ENCODE peak calls at places on chromosome 5, in six cellular contexts. O, E, Y, F, D and A are unnamed samples.

GRCh38 chr5:103454774-103455173 is 107.8 kb downstream of the NUDT12 start:
- DNase-seq in Y (no peak), F (no peak), E (no peak), D (no peak), O (no peak), A (no peak)

GRCh38 chr5:96476654-96477053 is 43.6 kb upstream of the PCSK1 start:
- DNase-seq in F (no peak), E (no peak), D (peak), Y (no peak), O (peak), A (no peak)

GRCh38 chr5:117302949-117303348 is 728.3 kb upstream of the SEMA6A start:
- DNase-seq in O (no peak), D (peak), E (no peak), Y (no peak), F (no peak), A (no peak)

GRCh38 chr5:9356306-9356942 is 189.5 kb downstream of the SEMA5A start:
- DNase-seq in E (no peak), F (no peak), Y (no peak), D (peak), O (peak), A (no peak)

GRCh38 chr5:1005904-1006655 is 2.5 kb upstream of the NKD2 start:
- DNase-seq in D (no peak), E (peak), F (peak), O (no peak), Y (no peak), A (peak)

GRCh38 chr5:132205385-132206125 is 22.1 kb downstream of the P4HA2 start:
- DNase-seq in O (peak), Y (no peak), D (peak), E (peak), F (no peak), A (peak)

GRCh38 chr5:66209350-66209749 is 65.2 kb downstream of the SREK1 start:
- DNase-seq in E (no peak), O (peak), F (no peak), Y (peak), D (no peak), A (no peak)

GRCh38 chr5:41094871-41095270 is 23.7 kb upstream of the MROH2B start:
- DNase-seq in E (no peak), Y (no peak), D (peak), O (no peak), F (no peak), A (no peak)

GRCh38 chr5:135448796-135449507 is 1.8 kb upstream of the DCANP1 start:
- DNase-seq in Y (no peak), D (no peak), F (no peak), O (peak), E (no peak), A (no peak)

GRCh38 chr5:10140195-10140973 is 109.3 kb downstream of the ATPSCKMT start:
- DNase-seq in O (peak), D (peak), E (no peak), Y (no peak), F (no peak), A (no peak)

DNA sequence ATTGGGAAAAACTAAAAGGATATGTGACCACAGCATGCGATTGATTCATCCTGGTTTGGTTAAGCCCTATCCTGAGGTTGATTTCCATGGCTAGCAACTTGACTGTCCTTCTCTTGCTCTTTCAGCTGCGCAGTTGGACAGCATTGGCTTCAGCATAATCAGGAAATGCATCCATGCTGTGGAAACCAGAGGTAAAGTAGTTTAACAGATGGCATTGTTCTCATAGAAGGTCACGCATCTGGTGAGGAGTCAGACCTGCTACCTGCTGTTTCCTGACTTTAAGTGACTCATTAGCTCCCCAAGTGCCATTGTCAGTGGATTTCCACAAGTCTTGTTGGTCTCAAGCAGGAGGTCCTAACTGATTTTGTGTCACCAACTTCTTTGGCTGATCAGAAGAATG is 266.9 kb downstream of the ARHGAP26 start:
- DNase-seq in E (no peak), F (no peak), D (no peak), O (no peak), Y (no peak), A (no peak)
- TF ChIP-seq CTCF in E (no peak), F (no peak), D (no peak), O (no peak), Y (no peak), A (no peak)

DNA sequence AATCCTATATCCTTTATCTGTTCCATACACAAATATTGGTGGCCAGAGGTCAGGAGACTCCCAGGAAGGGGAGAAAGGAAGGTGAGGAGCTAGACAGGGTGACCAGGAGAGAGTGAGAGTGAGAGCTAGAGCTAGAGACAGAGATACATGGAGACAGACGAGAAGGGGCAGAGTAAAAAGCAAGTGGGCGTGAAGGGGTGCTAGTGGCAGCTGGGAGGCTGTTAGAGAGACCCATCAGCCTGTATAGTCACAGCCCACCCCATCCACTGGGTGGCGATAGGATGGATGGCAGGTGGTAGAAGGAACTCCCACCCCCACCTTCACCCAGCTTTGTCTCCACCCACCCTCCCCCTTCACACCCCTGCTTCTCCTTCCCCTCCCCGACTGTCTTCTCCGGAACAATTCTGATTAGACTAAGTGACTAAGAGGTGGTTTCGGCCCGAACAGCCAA is 32.8 kb downstream of the PCDH1 start:
- DNase-seq in O (no peak), F (no peak), D (no peak), E (no peak), Y (no peak), A (no peak)
- TF ChIP-seq CTCF in O (no peak), F (no peak), D (no peak), E (no peak), Y (no peak), A (no peak)

GRCh38 chr5:102450313-102450990 is 48.3 kb downstream of the SLCO6A1 start:
- DNase-seq in O (no peak), D (peak), Y (no peak), E (no peak), F (no peak), A (no peak)
- TF ChIP-seq CTCF in O (peak), D (no peak), Y (no peak), E (peak), F (no peak), A (no peak)

DNA sequence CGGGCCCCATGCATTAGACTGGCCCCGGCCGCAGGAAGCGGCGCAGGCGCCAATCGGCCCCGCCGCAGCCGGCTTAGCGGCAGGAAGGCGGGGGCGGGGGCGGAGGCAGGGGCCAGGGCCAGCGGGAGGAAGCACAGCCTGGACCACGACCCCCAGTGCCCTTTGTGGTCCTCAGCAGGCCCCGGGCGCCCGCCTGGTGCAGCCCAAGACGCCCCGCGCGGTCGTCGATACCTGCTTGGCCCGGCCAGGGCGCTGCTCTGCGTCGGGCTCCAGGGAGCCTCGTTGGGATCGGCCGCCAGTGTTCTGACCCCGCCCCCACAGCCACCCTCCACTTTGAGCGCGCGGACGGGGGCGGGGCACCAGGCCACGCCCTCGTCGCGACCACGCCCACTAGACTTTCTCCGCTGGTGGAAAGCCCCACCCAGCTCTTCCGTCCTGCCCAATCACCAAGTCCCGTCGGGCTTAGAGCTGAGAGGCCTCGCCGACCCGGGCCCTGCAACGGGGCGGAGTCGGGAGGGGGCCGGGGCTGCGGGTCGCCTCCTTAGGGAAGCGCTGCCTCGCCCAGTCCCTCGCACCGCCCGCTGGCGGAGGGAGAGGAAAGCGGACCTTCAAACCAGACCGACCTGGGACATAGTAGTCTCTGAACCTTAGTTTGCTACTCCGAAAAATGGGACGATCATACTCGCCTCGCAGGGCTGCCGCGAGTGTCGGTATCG is at the start of gene PDLIM7:
- DNase-seq in E (peak), D (peak), F (peak), Y (peak), O (peak), A (peak)
- TF ChIP-seq CTCF in E (no peak), D (peak), F (no peak), Y (no peak), O (peak), A (no peak)